ENCODE peak calls at places on chromosomes 7 and 10, in six cellular contexts. Z, B, U, L, T and C are unnamed samples.

GRCh38 chr7:12712236-12712635 is 24.8 kb downstream of the ARL4A start:
- DNase-seq in Z (no peak), B (no peak), U (no peak), L (no peak), T (no peak), C (no peak)

GRCh38 chr10:13449296-13449695 is 79.5 kb downstream of the BEND7 start:
- DNase-seq in Z (peak), B (no peak), U (no peak), L (no peak), T (no peak), C (no peak)

GRCh38 chr10:125812128-125812527 is 10.9 kb downstream of the UROS start:
- DNase-seq in Z (peak), B (no peak), U (no peak), L (no peak), T (no peak), C (no peak)

GRCh38 chr7:19491371-19491770 is 217.5 kb downstream of the POLR1F start:
- DNase-seq in Z (no peak), B (no peak), U (no peak), L (no peak), T (no peak), C (no peak)

GRCh38 chr10:43401627-43402026 is 7.4 kb downstream of the HNRNPF start:
- DNase-seq in Z (no peak), B (no peak), U (no peak), L (peak), T (no peak), C (no peak)

GRCh38 chr7:44159824-44160630 is 18.9 kb upstream of the MYL7 start:
- DNase-seq in Z (no peak), B (no peak), U (no peak), L (peak), T (no peak), C (no peak)

GRCh38 chr7:7916064-7916463 is 52.5 kb upstream of the GLCCI1 start:
- DNase-seq in Z (no peak), B (no peak), U (peak), L (no peak), T (no peak), C (no peak)

GRCh38 chr7:108453320-108453719 is 2.9 kb downstream of the NRCAM start:
- DNase-seq in Z (no peak), B (no peak), U (no peak), L (no peak), T (no peak), C (no peak)

GRCh38 chr10:4758256-4758655 is 67.8 kb upstream of the AKR1E2 start:
- DNase-seq in Z (no peak), B (no peak), U (no peak), L (no peak), T (no peak), C (no peak)

GRCh38 chr7:44272981-44273380 is 52.4 kb downstream of the CAMK2B start:
- DNase-seq in Z (no peak), B (no peak), U (no peak), L (no peak), T (no peak), C (no peak)

GRCh38 chr10:35690534-35690933 is 48.4 kb upstream of the FZD8 start:
- DNase-seq in Z (no peak), B (no peak), U (no peak), L (no peak), T (no peak), C (no peak)